ENCODE peak calls at places on chromosomes 16 and 17, in eight cellular contexts. V, O, B, X, M, Y, D and E are unnamed samples.

GRCh38 chr16:35144212-35144932 is 1685.0 kb downstream of the TP53TG3F start:
- DNase-seq in V (no peak), O (no peak), B (no peak), X (no peak), M (no peak), Y (no peak), D (no peak), E (no peak)

GRCh38 chr17:77555741-77556291 is 402.7 kb upstream of the TNRC6C start:
- DNase-seq in V (no peak), O (peak; percentile 50), B (no peak), X (peak; percentile 22), M (peak; percentile 61), Y (no peak), D (peak; percentile 60), E (peak; percentile 47)

GRCh38 chr16:57620316-57621231 is 7.9 kb upstream of the ADGRG1 start:
- DNase-seq in V (no peak), O (no peak), B (no peak), X (no peak), M (peak; percentile 48), Y (no peak), D (peak; percentile 63), E (peak; percentile 76)

GRCh38 chr17:61285483-61286320 is 113.9 kb upstream of the TBX2 start:
- DNase-seq in V (no peak), O (no peak), B (peak; percentile 85), X (peak; percentile 98), M (no peak), Y (peak; percentile 90), D (peak; percentile 28), E (no peak)

GRCh38 chr16:67526149-67526732 is 2.4 kb upstream of the RIPOR1 start:
- DNase-seq in V (no peak), O (no peak), B (no peak), X (no peak), M (no peak), Y (no peak), D (no peak), E (no peak)

GRCh38 chr16:11562411-11562810 is 24.3 kb downstream of the LITAF start:
- DNase-seq in V (no peak), O (no peak), B (no peak), X (no peak), M (no peak), Y (no peak), D (no peak), E (no peak)

GRCh38 chr16:27429330-27429871 is 27.4 kb downstream of the IL21R start:
- DNase-seq in V (no peak), O (peak; percentile 17), B (no peak), X (no peak), M (no peak), Y (no peak), D (no peak), E (peak; percentile 1)

GRCh38 chr16:55501549-55502322 is 7.1 kb upstream of the LPCAT2 start:
- DNase-seq in V (no peak), O (no peak), B (no peak), X (no peak), M (no peak), Y (no peak), D (no peak), E (peak; percentile 52)

GRCh38 chr17:40903129-40903847 is 18.2 kb upstream of the KRT20 start:
- DNase-seq in V (peak; percentile 94), O (no peak), B (no peak), X (peak; percentile 10), M (no peak), Y (peak; percentile 19), D (peak; percentile 68), E (peak; percentile 75)

GRCh38 chr17:80261159-80261894 is 675 bp downstream of the RNF213 start:
- DNase-seq in V (peak; percentile 75), O (peak; percentile 72), B (no peak), X (peak; percentile 57), M (peak; percentile 74), Y (peak; percentile 24), D (peak; percentile 79), E (peak; percentile 79)

GRCh38 chr17:76004750-76005262 is 4.2 kb downstream of the CDK3 start:
- DNase-seq in V (no peak), O (no peak), B (no peak), X (no peak), M (no peak), Y (no peak), D (no peak), E (no peak)

GRCh38 chr16:78415669-78416068 is 316.2 kb downstream of the WWOX start:
- DNase-seq in V (no peak), O (no peak), B (no peak), X (no peak), M (no peak), Y (no peak), D (no peak), E (no peak)

DNA sequence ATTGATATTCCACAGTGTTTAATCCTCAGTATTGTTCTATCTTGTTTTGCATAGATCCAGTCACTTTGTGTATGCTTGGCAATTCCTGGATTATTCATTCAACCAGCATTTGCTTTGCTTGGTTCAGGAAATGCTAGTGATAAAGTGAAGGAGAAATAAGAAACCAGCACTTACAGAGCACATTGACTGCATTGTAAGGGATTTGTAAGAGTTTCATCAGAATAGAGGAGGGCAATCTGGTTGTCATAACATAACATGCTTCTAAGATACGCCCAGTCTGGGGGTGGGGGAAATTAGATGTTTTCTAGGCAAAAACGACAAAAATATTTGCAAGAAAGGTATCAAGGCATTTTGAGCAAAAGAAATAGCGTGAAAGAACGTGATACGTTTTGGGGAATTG is 40.4 kb downstream of the TNRC6A start:
- DNase-seq in V (no peak), O (no peak), B (peak; percentile 15), X (peak; percentile 75), M (no peak), Y (peak; percentile 62), D (no peak), E (no peak)
- TF ChIP-seq CTCF in V (no peak), O (no peak), B (no peak), X (no peak), M (no peak), Y (no peak), D (no peak), E (no peak)

DNA sequence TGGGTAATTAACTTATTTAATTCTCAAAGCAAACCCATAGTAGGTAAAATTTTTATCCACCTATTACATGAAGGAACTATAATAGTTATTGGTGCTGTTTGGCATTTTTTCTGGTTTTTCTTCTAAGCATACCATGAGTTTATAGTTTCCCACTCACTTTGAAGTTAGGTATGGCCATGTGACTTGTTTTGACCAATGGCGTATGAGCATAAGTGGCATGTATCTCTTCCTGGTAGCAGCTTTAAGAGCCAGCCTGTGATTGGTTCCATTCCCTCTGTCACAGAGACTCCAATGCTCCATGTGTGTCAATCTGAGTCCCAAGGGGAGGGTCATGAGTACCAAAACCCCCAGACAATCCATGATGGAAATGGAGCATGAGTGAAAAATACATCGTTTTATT is 282.9 kb upstream of the N4BP1 start:
- DNase-seq in V (no peak), O (no peak), B (no peak), X (no peak), M (no peak), Y (no peak), D (no peak), E (no peak)
- H3K4me3 ChIP-seq in V (no peak overlapping the region), O (no peak overlapping the region), B (no peak overlapping the region), X (no peak overlapping the region), M (no peak overlapping the region), Y (no peak overlapping the region), D (no peak overlapping the region), E (no peak overlapping the region)

DNA sequence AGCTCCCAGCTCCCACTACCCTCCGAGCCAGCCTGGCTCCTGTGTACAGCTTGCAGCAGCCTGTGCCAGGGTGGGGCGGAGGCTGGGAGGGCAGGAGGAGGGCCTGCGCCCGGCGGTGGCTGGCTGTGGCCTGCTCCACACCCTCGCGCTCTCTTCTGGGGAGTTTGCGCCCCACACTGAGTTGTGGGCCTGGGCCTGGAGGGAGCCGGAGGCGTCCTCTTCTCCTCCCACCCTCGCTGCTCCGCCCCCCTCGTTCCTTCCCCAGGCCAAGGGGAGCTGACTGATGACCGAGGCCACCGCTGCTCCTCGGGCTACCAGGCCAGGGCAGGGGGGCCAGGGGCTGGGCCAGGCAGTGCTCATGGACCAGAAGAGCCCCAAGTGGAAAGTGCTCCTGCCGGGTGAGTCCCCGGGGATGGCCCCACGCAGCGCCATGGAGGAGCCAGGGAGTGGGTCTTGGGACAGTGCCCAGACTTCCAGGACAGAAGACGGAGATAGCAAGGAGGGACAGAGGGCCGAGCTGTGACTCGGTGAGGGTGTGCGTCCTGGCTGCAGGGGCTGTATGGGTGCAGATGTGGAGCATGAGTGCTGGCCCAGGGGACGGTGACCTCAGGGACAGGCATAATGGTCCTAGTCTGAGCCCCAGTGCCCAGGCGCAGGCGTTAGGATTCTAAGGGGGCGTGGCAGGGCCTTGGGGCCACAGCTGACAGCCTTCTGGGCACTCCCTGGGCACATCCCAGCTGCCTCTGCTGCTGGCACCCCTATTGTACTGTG is 242.1 kb upstream of the GSE1 start:
- DNase-seq in V (no peak), O (no peak), B (no peak), X (peak; percentile 36), M (peak; percentile 74), Y (no peak), D (no peak), E (peak; percentile 88)
- H3K27ac ChIP-seq in V (peak overlapping the region; percentile 37), O (no peak overlapping the region), B (no peak overlapping the region), X (no peak overlapping the region), M (no peak overlapping the region), Y (peak overlapping the region; percentile 20), D (peak overlapping the region; percentile 43), E (peak overlapping the region; percentile 35)

GRCh38 chr17:66620528-66620927 is 214.4 kb upstream of the CACNG5 start:
- DNase-seq in V (no peak), O (no peak), B (no peak), X (no peak), M (no peak), Y (no peak), D (no peak), E (no peak)

GRCh38 chr17:66630379-66630778 is 204.5 kb upstream of the CACNG5 start:
- DNase-seq in V (no peak), O (no peak), B (no peak), X (no peak), M (no peak), Y (no peak), D (no peak), E (no peak)

GRCh38 chr17:66627985-66628384 is 206.9 kb upstream of the CACNG5 start:
- DNase-seq in V (no peak), O (no peak), B (no peak), X (no peak), M (no peak), Y (no peak), D (peak; percentile 39), E (no peak)

GRCh38 chr17:66629762-66630161 is 205.2 kb upstream of the CACNG5 start:
- DNase-seq in V (no peak), O (no peak), B (no peak), X (no peak), M (no peak), Y (no peak), D (no peak), E (no peak)

DNA sequence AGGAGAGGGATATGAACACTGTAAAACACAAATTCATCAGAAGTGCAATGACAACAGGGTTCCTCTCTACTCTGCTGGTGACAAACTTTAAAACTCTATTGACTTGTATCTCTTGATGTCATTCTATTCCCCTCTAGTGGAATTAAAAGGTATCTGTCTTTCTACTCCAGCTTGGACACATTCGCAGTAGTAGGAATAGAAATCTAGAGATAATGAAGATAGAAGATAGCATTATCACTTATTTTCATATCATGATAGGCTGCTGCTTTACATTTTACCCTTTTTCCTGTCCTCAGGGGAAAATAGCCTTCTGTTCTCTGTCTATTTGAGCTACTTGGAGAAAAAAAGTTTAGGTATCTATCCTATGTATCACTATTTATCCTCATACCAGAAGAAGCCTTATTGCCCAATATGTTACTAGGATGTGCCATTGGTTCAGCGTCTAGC is 209.6 kb upstream of the CACNG5 start:
- DNase-seq in V (peak; percentile 85), O (no peak), B (no peak), X (peak; percentile 61), M (no peak), Y (no peak), D (peak; percentile 27), E (no peak)
- TF ChIP-seq CTCF in V (peak; percentile 91), O (peak; percentile 54), B (peak; percentile 62), X (peak; percentile 24), M (peak; percentile 51), Y (peak; percentile 31), D (peak; percentile 70), E (peak; percentile 42)